ENCODE peak calls at places on chromosomes 4 and X, in four cellular contexts. M, O, U and G are unnamed samples.

GRCh38 chrX:110004970-110005369 is 2.1 kb downstream of the TMEM164 start:
- DNase-seq in O (no peak), U (no peak), M (no peak), G (no peak)

GRCh38 chrX:129631850-129632249 is 22.9 kb downstream of the APLN start:
- DNase-seq in O (no peak), U (no peak), M (no peak), G (no peak)

GRCh38 chr4:148444296-148445070 is 2.3 kb upstream of the NR3C2 start:
- DNase-seq in O (peak; percentile 46), U (peak; percentile 31), M (peak; percentile 66), G (peak; percentile 65)

GRCh38 chr4:95124906-95125504 is 367.2 kb downstream of the BMPR1B start:
- DNase-seq in U (peak; percentile 29), M (peak; percentile 21), O (no peak), G (peak; percentile 70)

GRCh38 chrX:68685722-68686683 is 38.5 kb downstream of the STARD8 start:
- DNase-seq in M (no peak), O (peak; percentile 28), U (peak; percentile 59), G (peak; percentile 79)

GRCh38 chr4:16516796-16517413 is 290.6 kb upstream of the TAPT1 start:
- DNase-seq in M (peak; percentile 70), O (no peak), U (peak; percentile 24), G (no peak)

GRCh38 chr4:132062611-132063239 is 1086.4 kb upstream of the PCDH10 start:
- DNase-seq in U (no peak), O (no peak), M (no peak), G (no peak)

GRCh38 chr4:183130328-183131155 is 31.5 kb downstream of the WWC2 start:
- DNase-seq in U (no peak), O (no peak), M (no peak), G (no peak)

GRCh38 chrX:40176979-40177430 is 79.2 kb upstream of the BCOR start:
- DNase-seq in O (no peak), M (peak; percentile 5), U (peak; percentile 50), G (no peak)

GRCh38 chr4:145829629-145830395 is 108.8 kb downstream of the ZNF827 start:
- DNase-seq in O (peak; percentile 37), M (no peak), U (no peak), G (no peak)

GRCh38 chr4:82957045-82957444 is 53.6 kb downstream of the LIN54 start:
- DNase-seq in M (no peak), U (no peak), O (no peak), G (no peak)

GRCh38 chrX:139831689-139832456 is 101.0 kb downstream of the ATP11C start:
- DNase-seq in M (no peak), U (peak; percentile 27), O (no peak), G (no peak)

GRCh38 chr4:113635739-113636437 is 125.7 kb downstream of the CAMK2D start:
- DNase-seq in M (no peak), O (no peak), U (peak; percentile 53), G (no peak)

GRCh38 chr4:145301386-145302080 is 121.1 kb upstream of the OTUD4 start:
- DNase-seq in O (no peak), U (no peak), M (no peak), G (no peak)

GRCh38 chr4:61886180-61886579 is 686.1 kb downstream of the ADGRL3 start:
- DNase-seq in M (no peak), O (no peak), U (no peak), G (no peak)

GRCh38 chrX:72705111-72705510 is 9.0 kb downstream of the PHKA1 start:
- DNase-seq in U (no peak), M (no peak), O (no peak), G (no peak)

GRCh38 chr4:182265881-182266280 is 22.7 kb downstream of the TENM3 start:
- DNase-seq in U (no peak), O (no peak), M (no peak), G (no peak)

GRCh38 chr4:85720736-85721135 is 245.8 kb downstream of the ARHGAP24 start:
- DNase-seq in M (no peak), U (no peak), O (no peak), G (no peak)